ENCODE peak calls at places on chromosome 11, in six cellular contexts. W is right lobe of liver; Z is SJSA1; S is AG04449; F is CD8-positive, alpha-beta T cell; O is CD4-positive, alpha-beta memory T cell. M is an unnamed sample.

GRCh38 chr11:1263036-1263435 is 40.2 kb downstream of the MUC5B start:
- DNase-seq in Z (no peak), F (no peak), S (no peak), W (no peak), O (no peak), M (no peak)

GRCh38 chr11:71086687-71087258 is 165.6 kb downstream of the SHANK2 start:
- DNase-seq in S (no peak), Z (no peak), O (no peak), W (no peak), F (no peak), M (no peak)

GRCh38 chr11:8289426-8290047 is 25.9 kb upstream of the LMO1 start:
- DNase-seq in Z (no peak), W (no peak), S (no peak), F (no peak), O (no peak), M (no peak)

GRCh38 chr11:85822814-85823213 is 11.9 kb upstream of the SYTL2 start:
- DNase-seq in O (no peak), Z (peak; percentile 42), F (no peak), W (no peak), S (no peak), M (no peak)

GRCh38 chr11:95570845-95571244 is 218.7 kb downstream of the FAM76B start:
- DNase-seq in S (no peak), F (no peak), O (no peak), W (no peak), Z (no peak), M (no peak)

GRCh38 chr11:32890843-32891656 is 1.6 kb upstream of the QSER1 start:
- DNase-seq in W (no peak), S (no peak), O (no peak), Z (no peak), F (no peak), M (no peak)

GRCh38 chr11:3073029-3073435 is 15.8 kb upstream of the CARS1 start:
- DNase-seq in O (no peak), W (no peak), S (no peak), F (no peak), Z (peak; percentile 59), M (no peak)

GRCh38 chr11:72223615-72224586 is 666 bp upstream of the INPPL1 start:
- DNase-seq in Z (peak; percentile 51), W (peak; percentile 83), S (no peak), O (peak; percentile 36), F (peak; percentile 55), M (no peak)

GRCh38 chr11:44608654-44609027 is 43.2 kb downstream of the CD82 start:
- DNase-seq in O (no peak), F (no peak), Z (no peak), W (no peak), S (no peak), M (no peak)

GRCh38 chr11:63802637-63803414 is 10.4 kb upstream of the SPINDOC start:
- DNase-seq in W (no peak), S (no peak), F (no peak), Z (no peak), O (no peak), M (no peak)
- H3K4me3 ChIP-seq in W (no peak overlapping the region), S (no peak overlapping the region), F (no peak overlapping the region), Z (no peak overlapping the region), O (no peak overlapping the region), M (no peak overlapping the region)

GRCh38 chr11:83054001-83054400 is 17.7 kb downstream of the RAB30 start:
- DNase-seq in W (no peak), F (no peak), S (no peak), Z (no peak), O (no peak), M (no peak)
- H3K4me3 ChIP-seq in W (no peak overlapping the region), F (no peak overlapping the region), S (no peak overlapping the region), Z (no peak overlapping the region), O (no peak overlapping the region), M (no peak overlapping the region)

DNA sequence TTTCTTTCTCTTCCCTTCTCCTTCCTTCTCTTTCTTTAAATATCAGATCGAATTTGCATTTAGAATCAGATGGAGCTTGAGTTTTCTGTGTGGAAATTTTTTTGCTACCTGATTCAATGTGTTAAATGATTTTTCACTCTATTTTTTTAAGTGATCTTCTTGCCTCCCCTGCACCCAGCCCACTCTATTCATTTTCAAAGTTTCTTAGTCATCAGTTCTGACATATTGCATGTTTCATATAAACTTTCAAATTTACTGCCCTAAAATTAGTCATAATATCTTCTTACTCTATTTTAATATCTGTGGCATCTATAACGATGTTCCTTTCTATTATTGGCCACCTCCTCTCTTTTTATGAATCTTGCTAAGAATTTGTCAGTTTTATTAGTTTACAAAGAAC is 69.1 kb downstream of the MTNR1B start:
- DNase-seq in F (no peak), W (no peak), S (no peak), Z (no peak), O (no peak), M (no peak)
- H3K4me3 ChIP-seq in F (no peak overlapping the region), W (no peak overlapping the region), S (no peak overlapping the region), Z (no peak overlapping the region), O (no peak overlapping the region), M (no peak overlapping the region)

DNA sequence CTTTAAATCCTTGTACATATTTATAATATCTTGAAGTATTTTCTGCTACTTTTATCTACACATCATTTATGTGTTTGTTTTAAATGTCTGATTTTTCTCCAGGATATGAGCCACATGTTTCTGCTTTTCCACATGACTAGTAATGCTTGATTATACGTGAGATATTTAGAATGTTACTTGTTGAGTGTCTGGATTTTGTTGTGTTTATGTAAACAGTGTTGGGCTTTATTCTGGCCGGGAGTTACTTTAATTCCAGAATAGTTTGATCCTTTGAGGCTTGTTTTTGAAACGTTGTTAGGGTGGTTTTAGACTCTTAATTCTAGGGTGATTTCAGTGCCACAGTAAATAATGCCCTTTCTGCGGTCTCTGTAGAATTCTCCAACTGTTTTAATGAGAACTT is 252.9 kb downstream of the BLID start:
- DNase-seq in Z (no peak), W (no peak), O (no peak), S (no peak), F (no peak), M (no peak)
- H3K4me3 ChIP-seq in Z (no peak overlapping the region), W (no peak overlapping the region), O (no peak overlapping the region), S (no peak overlapping the region), F (no peak overlapping the region), M (no peak overlapping the region)

M was measured in AG04450.